ENCODE peak calls at places on chromosomes 12 and 14, in six cellular contexts. I is AG04450, E is testis, A is left lung, B is tibial artery, X is cardiac fibroblast. G is an unnamed sample.

GRCh38 chr12:131507881-131508280 is 203.0 kb upstream of the SFSWAP start:
- DNase-seq in I (no peak), E (no peak), A (no peak), B (no peak), X (no peak), G (no peak)

GRCh38 chr12:69059465-69060457 is 126.8 kb upstream of the CPM start:
- DNase-seq in I (peak), E (no peak), A (no peak), B (no peak), X (peak), G (peak)

GRCh38 chr12:34186492-34186891 is 164.2 kb downstream of the ALG10 start:
- DNase-seq in I (no peak), E (no peak), A (no peak), B (no peak), X (no peak), G (no peak)

GRCh38 chr12:49892084-49892731 is 11.5 kb downstream of the FAIM2 start:
- DNase-seq in I (no peak), E (no peak), A (no peak), B (no peak), X (no peak), G (no peak)

GRCh38 chr12:28776913-28777312 is 372.2 kb upstream of the FAR2 start:
- DNase-seq in I (no peak), E (no peak), A (no peak), B (no peak), X (no peak), G (no peak)

GRCh38 chr12:11834925-11835324 is 185.5 kb downstream of the ETV6 start:
- DNase-seq in I (no peak), E (no peak), A (no peak), B (no peak), X (no peak), G (no peak)

GRCh38 chr12:102463659-102464249 is 16.6 kb downstream of the IGF1 start:
- DNase-seq in I (no peak), E (no peak), A (no peak), B (no peak), X (no peak), G (no peak)

GRCh38 chr12:646303-647038 is 16.8 kb downstream of the NINJ2 start:
- DNase-seq in I (no peak), E (peak), A (peak), B (peak), X (peak), G (peak)

GRCh38 chr14:50312734-50313054 is 570 bp downstream of the DMAC2L start:
- DNase-seq in I (no peak), E (no peak), A (no peak), B (no peak), X (no peak), G (peak)

GRCh38 chr14:103868242-103868897 is 21.0 kb upstream of the PPP1R13B start:
- DNase-seq in I (no peak), E (no peak), A (no peak), B (no peak), X (no peak), G (no peak)

GRCh38 chr12:27513155-27513824 is 10.7 kb upstream of the PPFIBP1 start:
- DNase-seq in I (no peak), E (no peak), A (no peak), B (no peak), X (no peak), G (no peak)
- TF ChIP-seq CTCF in I (no peak), E (no peak), A (no peak), B (no peak), X (no peak), G (no peak)

GRCh38 chr14:35406811-35407630 is 2.5 kb upstream of the NFKBIA start:
- DNase-seq in I (no peak), E (no peak), A (no peak), B (no peak), X (peak), G (peak)

GRCh38 chr14:35404246-35404495 is 378 bp downstream of the NFKBIA start:
- DNase-seq in I (no peak), E (no peak), A (no peak), B (no peak), X (no peak), G (no peak)

GRCh38 chr14:35405304-35405996 is 901 bp upstream of the NFKBIA start:
- DNase-seq in I (no peak), E (peak), A (no peak), B (peak), X (no peak), G (peak)

GRCh38 chr14:35404496-35405303 is at the start of gene NFKBIA:
- DNase-seq in I (no peak), E (peak), A (peak), B (peak), X (peak), G (peak)

DNA sequence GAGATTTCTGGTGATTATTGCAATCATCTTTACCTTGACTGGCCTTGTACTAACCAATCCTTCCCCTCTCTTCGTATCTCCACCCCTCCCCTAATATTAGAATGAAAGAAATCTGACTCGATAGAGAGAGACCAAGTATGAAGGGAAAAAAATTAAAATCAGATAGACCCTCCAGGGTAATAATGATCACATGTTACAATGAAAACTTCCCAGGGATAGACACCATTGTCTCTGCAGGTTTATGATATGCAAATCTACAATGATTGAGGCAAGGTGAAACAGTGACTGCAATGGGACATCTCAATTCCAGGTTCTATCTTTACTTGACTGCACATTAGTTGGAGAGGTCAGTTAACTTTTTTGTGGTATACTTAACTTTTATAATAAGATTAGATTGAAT is 1.5 kb upstream of the NFKBIA start:
- DNase-seq in I (no peak), E (no peak), A (no peak), B (no peak), X (no peak), G (no peak)
- H3K4me3 ChIP-seq in I (no peak), E (no peak), A (peak), B (peak), X (no peak), G (no peak)

DNA sequence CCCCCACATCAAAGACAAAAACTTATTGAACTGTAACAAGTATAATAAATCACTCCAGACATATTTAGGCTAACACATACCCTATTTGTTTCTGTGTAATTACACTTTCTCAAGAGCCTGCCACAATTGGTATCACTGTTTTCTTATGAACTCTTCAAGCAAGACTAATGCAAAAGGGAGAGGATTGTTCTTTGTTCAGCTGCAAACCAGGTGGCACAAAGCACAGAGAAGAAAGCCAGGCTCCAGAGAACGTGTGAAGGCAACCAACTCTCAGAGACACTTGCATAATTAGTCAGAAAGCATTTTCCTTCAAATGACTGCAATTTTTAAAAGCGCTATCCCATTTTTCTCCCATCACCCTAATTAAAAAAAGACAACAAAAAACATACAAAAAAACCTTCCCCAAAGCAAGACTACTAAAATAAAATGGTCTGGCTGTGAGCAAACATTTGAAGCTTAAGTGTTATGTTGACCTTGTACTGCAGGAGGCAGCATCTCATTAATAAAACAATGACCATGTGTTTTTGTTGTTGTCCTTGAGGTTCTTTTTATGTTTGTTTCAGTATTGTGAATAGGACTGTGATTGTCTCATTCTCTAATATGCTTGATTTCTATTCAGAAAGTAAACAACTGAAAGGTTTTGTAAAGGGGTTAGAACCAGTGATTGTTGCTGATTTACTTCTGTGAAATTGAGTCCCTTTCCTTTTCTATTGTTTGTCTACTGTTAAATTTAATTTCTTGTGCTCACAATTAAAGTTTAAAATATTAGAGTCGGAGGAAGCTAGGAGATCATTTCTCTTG is 452.7 kb upstream of the PDE3A start:
- DNase-seq in I (no peak), E (no peak), A (no peak), B (no peak), X (peak), G (peak)
- TF ChIP-seq CTCF in I (peak), E (peak), A (peak), B (peak), X (peak), G (peak)

GRCh38 chr12:79438480-79439178 is 252.1 kb downstream of the PAWR start:
- DNase-seq in I (no peak), E (no peak), A (no peak), B (no peak), X (no peak), G (peak)
- H3K4me3 ChIP-seq in I (no peak), E (no peak), A (no peak), B (no peak), X (no peak), G (no peak)

GRCh38 chr14:95220663-95221231 is 63.4 kb upstream of the DICER1 start:
- DNase-seq in I (no peak), E (no peak), A (no peak), B (no peak), X (peak), G (peak)
- TF ChIP-seq CTCF in I (no peak), E (no peak), A (no peak), B (no peak), X (no peak), G (peak)

GRCh38 chr14:68377459-68377858 is 415.4 kb downstream of the ZFP36L1 start:
- DNase-seq in I (no peak), E (peak), A (peak), B (peak), X (peak), G (peak)

GRCh38 chr14:68384335-68384734 is 408.5 kb downstream of the ZFP36L1 start:
- DNase-seq in I (no peak), E (peak), A (peak), B (peak), X (peak), G (no peak)

GRCh38 chr14:68379510-68380303 is 413.2 kb downstream of the ZFP36L1 start:
- DNase-seq in I (no peak), E (no peak), A (no peak), B (no peak), X (no peak), G (no peak)

GRCh38 chr14:68377056-68377455 is 415.8 kb downstream of the ZFP36L1 start:
- DNase-seq in I (no peak), E (no peak), A (no peak), B (no peak), X (no peak), G (no peak)

DNA sequence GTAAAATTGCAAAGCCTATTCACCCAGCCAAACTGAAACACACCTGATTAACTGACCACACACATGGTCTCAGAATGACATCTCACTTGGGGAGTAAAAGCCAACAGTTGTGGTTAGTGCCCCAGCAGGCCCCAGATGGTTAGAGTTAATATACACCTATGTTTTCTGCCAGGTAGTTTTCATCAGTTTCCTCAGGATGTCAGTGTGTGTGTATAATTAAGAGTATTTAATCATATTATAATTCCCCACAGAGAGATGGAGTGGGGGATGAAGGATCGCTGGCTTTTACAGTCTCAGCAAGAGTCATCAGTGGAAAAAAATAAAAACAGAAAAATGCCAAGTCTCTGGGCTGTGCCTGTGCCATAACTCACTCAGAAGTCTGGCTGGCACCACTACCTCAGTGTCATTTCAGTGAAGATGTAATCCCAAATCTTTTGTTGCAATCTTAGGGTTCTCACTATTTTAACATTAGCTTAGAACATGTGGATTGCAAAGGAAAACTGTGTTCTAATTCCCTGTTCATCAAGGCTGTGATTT is 412.5 kb downstream of the ZFP36L1 start:
- DNase-seq in I (no peak), E (no peak), A (no peak), B (no peak), X (no peak), G (no peak)
- H3K4me3 ChIP-seq in I (no peak), E (no peak), A (no peak), B (no peak), X (no peak), G (no peak)

DNA sequence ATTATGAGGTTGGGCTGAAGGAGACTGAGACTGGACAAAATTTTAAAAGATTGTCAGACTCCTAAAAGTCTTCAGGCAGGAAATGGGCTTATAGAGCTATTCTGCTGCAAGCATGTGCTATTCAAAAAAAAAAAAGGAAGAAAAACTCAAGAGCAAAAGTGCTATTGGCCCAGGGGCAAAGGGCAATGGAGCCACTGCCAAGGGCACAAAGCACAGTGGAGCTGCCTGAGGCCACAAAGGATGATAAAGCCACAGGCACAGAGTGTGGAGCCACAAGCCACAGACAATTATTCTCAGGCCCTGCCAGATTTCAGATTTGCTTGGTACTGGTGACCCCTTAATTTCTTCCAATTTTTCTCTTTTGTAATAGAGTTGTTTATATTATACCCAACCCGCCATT is 29.6 kb upstream of the GRIN2B start:
- DNase-seq in I (no peak), E (no peak), A (no peak), B (no peak), X (no peak), G (no peak)
- TF ChIP-seq CTCF in I (no peak), E (no peak), A (no peak), B (no peak), X (no peak), G (no peak)

GRCh38 chr12:40107803-40108620 is 2.1 kb upstream of the SLC2A13 start:
- DNase-seq in I (no peak), E (no peak), A (no peak), B (no peak), X (no peak), G (no peak)

GRCh38 chr12:40105515-40106201 is at the start of gene SLC2A13:
- DNase-seq in I (peak), E (peak), A (peak), B (peak), X (peak), G (peak)

GRCh38 chr12:40106655-40107054 is 774 bp upstream of the SLC2A13 start:
- DNase-seq in I (no peak), E (no peak), A (no peak), B (no peak), X (no peak), G (peak)

GRCh38 chr12:40106202-40106533 is 287 bp upstream of the SLC2A13 start:
- DNase-seq in I (no peak), E (no peak), A (no peak), B (no peak), X (no peak), G (peak)

DNA sequence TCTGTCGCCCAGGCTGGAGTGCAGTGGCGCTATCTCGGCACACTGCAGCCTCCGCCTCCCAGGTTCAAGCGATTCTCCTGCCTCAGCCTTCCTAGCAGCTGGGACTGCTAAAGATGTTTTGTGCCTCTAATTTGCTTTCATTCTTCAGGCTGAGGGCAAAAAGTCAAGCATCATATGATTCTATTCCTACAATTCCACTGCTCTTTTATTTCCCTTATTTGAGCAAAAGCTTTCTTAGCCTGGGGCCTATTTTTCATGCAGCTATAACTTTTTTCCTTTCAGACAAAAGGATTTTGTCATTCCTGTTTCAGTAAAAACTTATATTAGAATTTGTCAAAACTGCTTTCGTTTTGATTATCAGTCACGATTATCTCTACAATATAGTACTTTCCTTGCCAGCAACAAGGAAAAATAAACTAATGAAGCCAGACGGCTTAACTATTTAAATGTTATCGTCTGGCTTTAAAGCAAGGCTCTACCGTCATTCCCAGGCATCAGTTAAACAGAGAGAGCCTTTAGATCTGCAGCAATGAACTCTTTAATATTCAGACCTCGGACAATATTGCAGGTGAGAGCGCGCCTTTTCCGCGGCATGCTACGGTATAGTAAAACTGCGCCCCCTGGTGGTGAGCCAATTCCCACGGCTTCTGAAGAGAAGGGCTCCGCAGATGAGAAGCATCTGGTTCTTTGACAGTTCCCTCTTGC is 1.4 kb upstream of the SLC2A13 start:
- DNase-seq in I (peak), E (peak), A (peak), B (peak), X (peak), G (peak)
- H3K4me3 ChIP-seq in I (peak), E (peak), A (peak), B (peak), X (no peak), G (peak)